ENCODE peak calls at places on chromosome 14, in ten cellular contexts. Z, E, H, I, M, F, C, T, V and Q are unnamed samples.

GRCh38 chr14:80996049-80996901 is 40.9 kb downstream of the TSHR start:
- DNase-seq in M (peak), F (peak), I (peak), C (peak), Z (peak), H (peak), T (peak), V (peak), E (peak), Q (peak)

GRCh38 chr14:75578786-75579781 is 664 bp downstream of the FLVCR2 start:
- DNase-seq in C (no peak), T (no peak), V (peak), F (no peak), E (no peak), I (no peak), M (peak), H (no peak), Z (no peak), Q (no peak)

GRCh38 chr14:52018970-52019369 is 29.6 kb downstream of the RTRAF start:
- DNase-seq in E (no peak), I (no peak), T (no peak), C (no peak), Z (no peak), M (no peak), V (no peak), H (no peak), F (no peak), Q (no peak)

GRCh38 chr14:92847220-92848148 is 53.4 kb downstream of the GOLGA5 start:
- DNase-seq in F (no peak), E (no peak), H (no peak), V (no peak), C (no peak), T (no peak), I (no peak), M (no peak), Z (no peak), Q (no peak)

GRCh38 chr14:63203618-63204406 is 431 bp upstream of the RHOJ start:
- DNase-seq in C (peak), E (no peak), V (peak), I (peak), T (peak), H (peak), Z (peak), M (peak), F (peak), Q (no peak)

GRCh38 chr14:93878251-93878650 is 48.9 kb upstream of the FAM181A start:
- DNase-seq in I (no peak), M (no peak), T (no peak), E (no peak), F (no peak), Z (no peak), V (no peak), C (no peak), H (no peak), Q (no peak)

GRCh38 chr14:104882325-104882973 is 17.4 kb downstream of the CEP170B start:
- DNase-seq in M (no peak), T (peak), V (no peak), E (no peak), H (peak), F (no peak), Z (no peak), I (no peak), C (peak), Q (peak)

GRCh38 chr14:73591690-73592448 is at the start of gene ACOT4:
- DNase-seq in M (no peak), V (peak), I (peak), Z (no peak), F (peak), C (peak), E (peak), T (no peak), H (no peak), Q (no peak)

GRCh38 chr14:81406863-81407262 is 6.7 kb upstream of the STON2 start:
- DNase-seq in M (peak), Z (peak), H (no peak), T (no peak), F (peak), V (peak), E (no peak), C (no peak), I (peak), Q (no peak)

GRCh38 chr14:52080817-52081755 is 12.2 kb upstream of the NID2 start:
- DNase-seq in I (peak), M (peak), F (peak), V (peak), C (peak), E (no peak), Z (no peak), T (no peak), H (peak), Q (no peak)

GRCh38 chr14:98822917-98823316 is 449.1 kb downstream of the BCL11B start:
- DNase-seq in F (no peak), C (no peak), E (no peak), V (no peak), I (no peak), Z (no peak), H (no peak), M (no peak), T (no peak), Q (no peak)

GRCh38 chr14:90995785-90996184 is 64.7 kb downstream of the RPS6KA5 start:
- DNase-seq in T (no peak), H (no peak), F (no peak), V (no peak), E (no peak), C (no peak), Z (no peak), I (peak), M (no peak), Q (no peak)

GRCh38 chr14:21719841-21720240 is 46.2 kb upstream of the OR4E1 start:
- DNase-seq in C (no peak), E (no peak), T (no peak), I (no peak), H (no peak), Z (no peak), V (no peak), F (no peak), M (no peak), Q (no peak)

GRCh38 chr14:24984846-24985589 is 64.9 kb downstream of the STXBP6 start:
- DNase-seq in I (peak), Z (no peak), H (no peak), T (no peak), E (no peak), F (no peak), M (no peak), V (no peak), C (no peak), Q (peak)

GRCh38 chr14:36553650-36554260 is 28.7 kb downstream of the NKX2-8 start:
- DNase-seq in H (peak), F (peak), I (peak), C (peak), Z (peak), M (peak), T (peak), E (no peak), V (peak), Q (peak)

GRCh38 chr14:23605931-23606585 is 27.5 kb upstream of the JPH4 start:
- DNase-seq in I (no peak), Z (no peak), T (no peak), M (peak), V (peak), H (no peak), E (peak), C (no peak), F (no peak), Q (no peak)

GRCh38 chr14:102772781-102773570 is 4.3 kb upstream of the TRAF3 start:
- DNase-seq in H (no peak), I (peak), C (no peak), F (peak), T (peak), M (peak), E (no peak), V (no peak), Z (no peak), Q (peak)

GRCh38 chr14:87264386-87264785 is 728.6 kb downstream of the GALC start:
- DNase-seq in T (no peak), M (no peak), F (no peak), C (no peak), Z (no peak), V (no peak), I (no peak), E (no peak), H (no peak), Q (no peak)